ENCODE peak calls at places on chromosomes 3 and 15, in eight cellular contexts. S is right cardiac atrium, Z is colonic mucosa, O is thoracic aorta, M is heart left ventricle, K is stomach, N is GM12878, Q is cardiac muscle cell. F is an unnamed sample.
A peak's percentile ranks its signal among the peaks of the same experiment; 100 is the strongest.

GRCh38 chr3:159897331-159898075 is 91.1 kb upstream of the IL12A start:
- DNase-seq in S (no peak), Z (no peak), O (no peak), M (no peak), K (no peak), N (no peak), Q (peak; percentile 89), F (no peak)

GRCh38 chr3:140134231-140134630 is 199.2 kb downstream of the CLSTN2 start:
- DNase-seq in S (no peak), Z (no peak), O (no peak), M (no peak), K (no peak), N (no peak), Q (no peak), F (no peak)

GRCh38 chr3:197331131-197331530 is 32.7 kb upstream of the DLG1 start:
- DNase-seq in S (no peak), Z (no peak), O (no peak), M (no peak), K (no peak), N (no peak), Q (peak; percentile 35), F (no peak)

GRCh38 chr15:74428970-74429783 is 4.6 kb downstream of the SEMA7A start:
- DNase-seq in S (no peak), Z (no peak), O (no peak), M (no peak), K (no peak), N (no peak), Q (no peak), F (peak; percentile 43)

GRCh38 chr15:47184405-47185221 is 532.7 kb upstream of the SEMA6D start:
- DNase-seq in S (peak; percentile 16), Z (no peak), O (no peak), M (peak; percentile 58), K (no peak), N (no peak), Q (peak; percentile 13), F (peak; percentile 43)

GRCh38 chr3:100783619-100784018 is 74.3 kb downstream of the TFG start:
- DNase-seq in S (no peak), Z (no peak), O (no peak), M (no peak), K (no peak), N (no peak), Q (no peak), F (no peak)

GRCh38 chr3:128486692-128487537 is 6.1 kb downstream of the GATA2 start:
- DNase-seq in S (peak; percentile 50), Z (no peak), O (no peak), M (no peak), K (no peak), N (no peak), Q (peak; percentile 61), F (no peak)

GRCh38 chr3:24496529-24497482 is 2.2 kb upstream of the THRB start:
- DNase-seq in S (peak; percentile 85), Z (peak; percentile 82), O (peak; percentile 72), M (peak; percentile 84), K (peak; percentile 82), N (no peak), Q (peak; percentile 95), F (peak; percentile 58)

DNA sequence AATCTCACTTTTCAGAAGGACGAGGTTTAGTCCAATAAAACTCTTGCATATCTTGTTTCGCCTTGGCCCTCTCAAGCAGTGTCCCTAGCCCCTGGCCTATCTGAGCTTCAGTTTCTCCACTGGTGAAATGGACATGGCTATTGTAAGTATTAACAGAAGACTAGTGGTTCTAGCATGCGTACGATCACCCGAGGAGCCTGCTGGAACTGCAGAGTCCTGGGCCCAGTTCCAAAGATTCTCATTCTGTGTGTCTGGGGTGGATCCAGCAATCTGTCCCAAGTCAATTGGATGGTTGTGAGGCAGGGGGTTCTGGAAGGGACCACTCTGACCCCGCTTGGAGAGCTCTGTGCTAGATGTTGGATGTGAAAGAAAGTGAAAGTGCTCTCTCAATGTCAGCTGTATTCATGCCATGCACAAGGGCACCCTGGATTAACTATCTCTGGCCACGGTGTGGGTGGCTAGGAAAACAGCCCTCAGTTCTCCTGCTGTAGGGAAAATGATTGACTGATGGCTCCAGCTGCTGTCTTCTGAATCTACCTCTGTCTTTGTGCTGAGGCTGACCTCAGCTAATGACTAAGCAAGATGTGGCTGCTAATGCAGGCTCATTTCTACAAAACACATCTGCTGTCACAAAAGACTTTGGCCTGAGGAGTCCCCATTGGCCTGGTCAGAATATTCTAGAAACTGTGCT is 1.9 kb upstream of the PLA1A start:
- DNase-seq in S (no peak), Z (no peak), O (no peak), M (no peak), K (no peak), N (no peak), Q (no peak), F (no peak)
- H3K4me3 ChIP-seq in S (peak overlapping the region; percentile 38), Z (no peak overlapping the region), O (peak overlapping the region; percentile 58), M (peak overlapping the region; percentile 38), K (no peak overlapping the region), N (no peak overlapping the region), Q (no peak overlapping the region), F (peak overlapping the region; percentile 31)

GRCh38 chr3:111070772-111071256 is 802 bp upstream of the NECTIN3 start:
- DNase-seq in S (no peak), Z (no peak), O (no peak), M (peak; percentile 67), K (no peak), N (no peak), Q (no peak), F (no peak)
- H3K27me3 ChIP-seq in S (no peaks in the 10 kb centered on the region), Z (no peaks in the 10 kb centered on the region), O (no peaks in the 10 kb centered on the region), M (peaks cover 18% of the 10 kb centered on the region), K (no peaks in the 10 kb centered on the region), N (peaks cover 23% of the 10 kb centered on the region), Q (no peaks in the 10 kb centered on the region), F (no peaks in the 10 kb centered on the region)

GRCh38 chr3:71125729-71126128 is 457.8 kb downstream of the FOXP1 start:
- DNase-seq in S (no peak), Z (no peak), O (no peak), M (no peak), K (no peak), N (no peak), Q (no peak), F (no peak)

GRCh38 chr3:71127052-71127451 is 456.5 kb downstream of the FOXP1 start:
- DNase-seq in S (no peak), Z (no peak), O (no peak), M (no peak), K (no peak), N (no peak), Q (no peak), F (no peak)

GRCh38 chr3:71129611-71130515 is 453.7 kb downstream of the FOXP1 start:
- DNase-seq in S (peak; percentile 30), Z (no peak), O (no peak), M (no peak), K (no peak), N (no peak), Q (peak; percentile 60), F (no peak)

GRCh38 chr3:71128951-71129350 is 454.6 kb downstream of the FOXP1 start:
- DNase-seq in S (no peak), Z (no peak), O (no peak), M (no peak), K (no peak), N (no peak), Q (peak; percentile 32), F (no peak)

GRCh38 chr3:71127463-71128243 is 455.9 kb downstream of the FOXP1 start:
- DNase-seq in S (no peak), Z (no peak), O (no peak), M (no peak), K (no peak), N (no peak), Q (peak; percentile 73), F (no peak)
- H3K4me3 ChIP-seq in S (peak overlapping the region; percentile 74), Z (peak overlapping the region; percentile 4), O (peak overlapping the region; percentile 79), M (peak overlapping the region; percentile 53), K (peak overlapping the region; percentile 47), N (no peak overlapping the region), Q (no peak overlapping the region), F (peak overlapping the region; percentile 62)

GRCh38 chr3:54123538-54124196 is 1.3 kb downstream of the CACNA2D3 start:
- DNase-seq in S (no peak), Z (no peak), O (no peak), M (no peak), K (no peak), N (no peak), Q (peak; percentile 39), F (no peak)
- H3K27me3 ChIP-seq in S (no peaks in the 10 kb centered on the region), Z (peaks cover 50% of the 10 kb centered on the region), O (no peaks in the 10 kb centered on the region), M (peaks cover 60% of the 10 kb centered on the region), K (peaks cover 40% of the 10 kb centered on the region), N (peaks cover 14% of the 10 kb centered on the region), Q (peaks cover 84% of the 10 kb centered on the region), F (peaks cover 7% of the 10 kb centered on the region)

DNA sequence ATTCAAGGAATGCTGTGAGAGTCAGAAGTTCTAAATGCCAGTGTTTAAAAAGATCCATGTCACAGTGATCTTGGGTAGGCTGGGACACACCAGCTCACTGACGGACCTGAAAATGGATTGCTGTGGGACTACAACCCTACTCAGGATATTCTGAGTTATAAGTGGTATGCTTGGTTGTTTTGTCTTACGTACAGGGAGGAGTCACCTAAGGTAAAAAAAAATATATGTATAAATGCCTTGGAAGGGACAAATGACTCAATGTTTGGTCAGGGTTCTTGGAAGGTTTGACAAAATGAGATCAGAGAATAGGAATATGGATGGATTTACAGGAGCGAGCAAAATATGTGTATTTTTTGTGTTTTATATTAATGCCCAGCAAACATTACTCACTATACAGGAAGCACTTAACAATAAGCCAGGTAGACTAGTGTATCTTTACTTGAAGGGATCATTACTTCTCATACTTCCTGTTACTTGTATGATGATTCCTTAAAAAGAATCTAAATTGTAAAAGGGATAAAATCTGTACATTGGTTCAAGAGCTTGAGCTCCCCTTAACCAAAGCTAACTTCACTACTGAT is 767.3 kb downstream of the GBE1 start:
- DNase-seq in S (no peak), Z (no peak), O (no peak), M (no peak), K (no peak), N (no peak), Q (no peak), F (no peak)
- H3K4me3 ChIP-seq in S (no peak overlapping the region), Z (no peak overlapping the region), O (no peak overlapping the region), M (no peak overlapping the region), K (no peak overlapping the region), N (no peak overlapping the region), Q (no peak overlapping the region), F (no peak overlapping the region)

DNA sequence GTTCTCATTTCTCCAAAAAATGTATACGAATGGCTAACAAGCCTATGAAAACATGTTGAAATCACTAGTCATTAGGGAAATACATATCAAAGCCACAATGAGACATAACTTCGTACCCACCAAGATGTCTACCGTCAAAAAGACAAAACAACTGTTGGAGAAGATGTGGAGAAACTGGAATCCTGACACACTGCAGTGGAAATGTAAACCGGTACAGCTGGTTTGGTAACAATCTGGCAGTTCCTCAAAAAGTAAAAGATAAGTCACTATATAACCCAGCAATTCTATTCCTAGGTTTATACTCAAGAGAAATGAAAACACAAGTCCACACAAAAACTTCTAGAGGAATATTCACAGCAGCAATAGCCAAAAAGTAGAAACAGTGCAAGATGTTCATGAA is 7.0 kb downstream of the SCAPER start:
- DNase-seq in S (no peak), Z (no peak), O (no peak), M (no peak), K (no peak), N (no peak), Q (no peak), F (no peak)
- H3K27me3 ChIP-seq in S (no peaks in the 10 kb centered on the region), Z (no peaks in the 10 kb centered on the region), O (no peaks in the 10 kb centered on the region), M (no peaks in the 10 kb centered on the region), K (no peaks in the 10 kb centered on the region), N (no peaks in the 10 kb centered on the region), Q (no peaks in the 10 kb centered on the region), F (no peaks in the 10 kb centered on the region)

GRCh38 chr3:184230081-184230602 is 757 bp downstream of the VWA5B2 start:
- DNase-seq in S (no peak), Z (no peak), O (no peak), M (no peak), K (peak; percentile 30), N (no peak), Q (no peak), F (no peak)
- H3K4me3 ChIP-seq in S (peak overlapping the region; percentile 50), Z (peak overlapping the region; percentile 41), O (peak overlapping the region; percentile 76), M (peak overlapping the region; percentile 64), K (peak overlapping the region; percentile 48), N (peak overlapping the region; percentile 29), Q (peak overlapping the region; percentile 37), F (peak overlapping the region; percentile 54)

F was measured in Peyer's patch.